ENCODE peak calls at places on chromosome 3, in five cellular contexts. P is right lobe of liver, I is fibroblast of pulmonary artery, O is GM04504, K is SJSA1. F is an unnamed sample.

GRCh38 chr3:98109789-98110188 is 20.7 kb upstream of the OR5H1 start:
- DNase-seq in I (no peak), P (no peak), K (no peak), O (no peak), F (no peak)

GRCh38 chr3:127796751-127797150 is 25.6 kb downstream of the MGLL start:
- DNase-seq in K (no peak), O (no peak), I (no peak), P (no peak), F (no peak)

GRCh38 chr3:153173758-153174516 is 11.9 kb downstream of the RAP2B start:
- DNase-seq in O (no peak), P (no peak), I (peak; percentile 37), K (peak; percentile 17), F (no peak)

GRCh38 chr3:124599779-124600693 is 130.2 kb upstream of the UMPS start:
- DNase-seq in I (no peak), K (peak; percentile 21), O (no peak), P (no peak), F (peak; percentile 80)

GRCh38 chr3:138629526-138629925 is 21.0 kb downstream of the FAIM start:
- DNase-seq in P (no peak), I (no peak), K (no peak), O (no peak), F (no peak)

GRCh38 chr3:49017978-49018706 is at the start of gene DALRD3:
- DNase-seq in K (peak; percentile 68), O (no peak), P (peak; percentile 73), I (peak; percentile 53), F (peak; percentile 84)

GRCh38 chr3:54056521-54056920 is 65.8 kb upstream of the CACNA2D3 start:
- DNase-seq in I (peak; percentile 32), K (no peak), P (no peak), O (no peak), F (no peak)

GRCh38 chr3:56064684-56065083 is 403.6 kb downstream of the ERC2 start:
- DNase-seq in O (no peak), P (no peak), I (no peak), K (no peak), F (no peak)

GRCh38 chr3:150699068-150699635 is 4.6 kb downstream of the ERICH6 start:
- DNase-seq in I (peak; percentile 66), K (no peak), O (no peak), P (no peak), F (no peak)

GRCh38 chr3:65573548-65574116 is 465.1 kb downstream of the MAGI1 start:
- DNase-seq in I (no peak), P (no peak), O (no peak), K (no peak), F (no peak)

GRCh38 chr3:21750831-21751391 is at the start of gene ZNF385D:
- DNase-seq in K (no peak), O (peak; percentile 35), I (peak; percentile 56), P (peak; percentile 19), F (no peak)

GRCh38 chr3:125611908-125612307 is 16.6 kb upstream of the OSBPL11 start:
- DNase-seq in O (no peak), K (no peak), I (no peak), P (no peak), F (no peak)

GRCh38 chr3:68306571-68306970 is 625.8 kb downstream of the TAFA4 start:
- DNase-seq in P (no peak), I (peak; percentile 1), K (no peak), O (no peak), F (no peak)

GRCh38 chr3:185678027-185678426 is 91.9 kb downstream of the SENP2 start:
- DNase-seq in P (no peak), I (no peak), O (no peak), K (no peak), F (no peak)

GRCh38 chr3:63674586-63674985 is 22.1 kb downstream of the SNTN start:
- DNase-seq in O (no peak), P (no peak), I (no peak), K (no peak), F (no peak)

GRCh38 chr3:12224181-12225147 is 64.4 kb upstream of the PPARG start:
- DNase-seq in P (peak; percentile 60), K (no peak), I (peak; percentile 96), O (no peak), F (peak; percentile 86)

GRCh38 chr3:145094355-145094941 is 1066.5 kb downstream of the PLOD2 start:
- DNase-seq in P (no peak), O (peak; percentile 11), I (peak; percentile 86), K (no peak), F (no peak)

GRCh38 chr3:8968375-8968882 is 5.2 kb upstream of the RAD18 start:
- DNase-seq in P (no peak), O (no peak), K (no peak), I (no peak), F (no peak)

GRCh38 chr3:157159037-157159761 is 748 bp downstream of the CCNL1 start:
- DNase-seq in P (peak; percentile 73), O (no peak), I (peak; percentile 58), K (peak; percentile 53), F (peak; percentile 75)

GRCh38 chr3:171813278-171813896 is 3.1 kb upstream of the PLD1 start:
- DNase-seq in P (no peak), O (no peak), I (no peak), K (no peak), F (no peak)

GRCh38 chr3:197953881-197954280 is 3.9 kb downstream of the RPL35A start:
- DNase-seq in K (no peak), I (peak; percentile 52), O (no peak), P (no peak), F (no peak)

GRCh38 chr3:128426128-128426921 is 40.4 kb downstream of the DNAJB8 start:
- DNase-seq in O (peak; percentile 7), P (peak; percentile 57), I (peak; percentile 23), K (peak; percentile 30), F (peak; percentile 36)

GRCh38 chr3:177824190-177824786 is 627.0 kb upstream of the TBL1XR1 start:
- DNase-seq in K (no peak), P (peak; percentile 80), O (no peak), I (peak; percentile 90), F (peak; percentile 43)

GRCh38 chr3:39494781-39495180 is 27.3 kb downstream of the MOBP start:
- DNase-seq in O (no peak), P (no peak), I (no peak), K (no peak), F (no peak)

GRCh38 chr3:50675179-50676030 is 678 bp downstream of the DOCK3 start:
- DNase-seq in I (no peak), O (no peak), K (no peak), P (peak; percentile 28), F (peak; percentile 27)